ENCODE peak calls at places on chromosomes 2 and 18, in five cellular contexts. K is endothelial cell of umbilical vein; B is tibial nerve; Y is NCI-H82; H is activated T-cell treated with anti-CD3 and anti-CD28 coated beads, Interleukin-2, amount 50 U/mL, for 1 hour. O is an unnamed sample.

GRCh38 chr2:48131503-48132293 is 225.4 kb upstream of the FBXO11 start:
- DNase-seq in K (no peak), B (no peak), Y (peak), H (no peak), O (no peak)

GRCh38 chr2:111950241-111950640 is 51.8 kb downstream of the MERTK start:
- DNase-seq in K (no peak), B (no peak), Y (no peak), H (no peak), O (no peak)

GRCh38 chr18:41666251-41666650 is 288.8 kb upstream of the PIK3C3 start:
- DNase-seq in K (peak), B (no peak), Y (no peak), H (no peak), O (no peak)

GRCh38 chr2:109124982-109125594 is 3.9 kb upstream of the SH3RF3 start:
- DNase-seq in K (no peak), B (no peak), Y (no peak), H (no peak), O (no peak)

GRCh38 chr2:235618039-235618438 is 124.2 kb downstream of the AGAP1 start:
- DNase-seq in K (no peak), B (no peak), Y (no peak), H (no peak), O (no peak)

GRCh38 chr2:161434127-161434526 is 18.0 kb downstream of the TBR1 start:
- DNase-seq in K (no peak), B (no peak), Y (no peak), H (no peak), O (no peak)

GRCh38 chr2:240523451-240524281 is 34.1 kb downstream of the ANKMY1 start:
- DNase-seq in K (no peak), B (no peak), Y (no peak), H (no peak), O (no peak)

GRCh38 chr2:113218283-113219091 is 44.7 kb downstream of the PSD4 start:
- DNase-seq in K (no peak), B (peak), Y (no peak), H (no peak), O (no peak)

GRCh38 chr2:227052879-227053278 is 111.1 kb downstream of the COL4A4 start:
- DNase-seq in K (no peak), B (no peak), Y (no peak), H (no peak), O (peak)

GRCh38 chr18:48828201-48828580 is 122.6 kb downstream of the SMAD7 start:
- DNase-seq in K (no peak), B (no peak), Y (no peak), H (no peak), O (no peak)

GRCh38 chr18:1797265-1797664 is 774.0 kb downstream of the METTL4 start:
- DNase-seq in K (no peak), B (no peak), Y (peak), H (no peak), O (no peak)

GRCh38 chr18:37330173-37330572 is 235.4 kb downstream of the CELF4 start:
- DNase-seq in K (no peak), B (no peak), Y (no peak), H (no peak), O (no peak)

GRCh38 chr2:202378661-202379338 is 2.7 kb downstream of the BMPR2 start:
- DNase-seq in K (no peak), B (no peak), Y (no peak), H (no peak), O (no peak)

GRCh38 chr2:102522890-102523289 is 49.9 kb downstream of the SLC9A4 start:
- DNase-seq in K (no peak), B (no peak), Y (no peak), H (no peak), O (no peak)

GRCh38 chr2:177147093-177147694 is 65.4 kb upstream of the HNRNPA3 start:
- DNase-seq in K (peak), B (peak), Y (peak), H (no peak), O (no peak)

GRCh38 chr2:157509755-157510154 is 65.9 kb upstream of the CYTIP start:
- DNase-seq in K (no peak), B (no peak), Y (peak), H (no peak), O (no peak)

GRCh38 chr2:100235581-100235980 is 86.7 kb downstream of the LONRF2 start:
- DNase-seq in K (no peak), B (no peak), Y (no peak), H (no peak), O (no peak)

GRCh38 chr2:139411236-139411635 is 631.0 kb upstream of the NXPH2 start:
- DNase-seq in K (no peak), B (no peak), Y (no peak), H (no peak), O (no peak)

GRCh38 chr2:44237221-44237620 is 38.1 kb upstream of the SLC3A1 start:
- DNase-seq in K (no peak), B (no peak), Y (no peak), H (no peak), O (no peak)

GRCh38 chr2:136051001-136051724 is 65.7 kb upstream of the DARS1 start:
- DNase-seq in K (no peak), B (no peak), Y (no peak), H (no peak), O (no peak)

GRCh38 chr2:23600336-23600735 is 215.4 kb downstream of the KLHL29 start:
- DNase-seq in K (no peak), B (no peak), Y (no peak), H (no peak), O (no peak)